ENCODE peak calls at places on chromosomes 2 and 18, in ten cellular contexts. One of them, this sample, is unnamed.

GRCh38 chr2:112692914-112693313 is 27.9 kb upstream of the NT5DC4 start:
- DNase-seq in ureter: no peak
- DNase-seq in uterus: no peak
- DNase-seq in endothelial cell: no peak
- DNase-seq in H9: no peak
- DNase-seq in HuH-7: no peak
- DNase-seq in GM04504: no peak
- DNase-seq in stimulated activated naive CD8-positive, alpha-beta T cell treated with anti-CD3 and anti-CD28 coated beads, Interleukin-15, amount 100 ng/mL, for 72 hours: no peak
- DNase-seq in NCI-H460: no peak
- DNase-seq in NCI-H446 treated with DMSO at 0.1 percent for 48 hours: no peak
- DNase-seq in this sample: no peak

GRCh38 chr18:10401489-10401888 is 52.9 kb upstream of the APCDD1 start:
- DNase-seq in HuH-7: no peak
- DNase-seq in GM04504: no peak
- DNase-seq in H9: no peak
- DNase-seq in ureter: no peak
- DNase-seq in NCI-H446 treated with DMSO at 0.1 percent for 48 hours: no peak
- DNase-seq in NCI-H460: no peak
- DNase-seq in uterus: peak; percentile 52
- DNase-seq in stimulated activated naive CD8-positive, alpha-beta T cell treated with anti-CD3 and anti-CD28 coated beads, Interleukin-15, amount 100 ng/mL, for 72 hours: no peak
- DNase-seq in endothelial cell: no peak
- DNase-seq in this sample: no peak

GRCh38 chr2:31334311-31335026 is 80.1 kb downstream of the XDH start:
- DNase-seq in NCI-H460: no peak
- DNase-seq in H9: no peak
- DNase-seq in HuH-7: no peak
- DNase-seq in endothelial cell: no peak
- DNase-seq in ureter: no peak
- DNase-seq in GM04504: no peak
- DNase-seq in uterus: no peak
- DNase-seq in NCI-H446 treated with DMSO at 0.1 percent for 48 hours: no peak
- DNase-seq in stimulated activated naive CD8-positive, alpha-beta T cell treated with anti-CD3 and anti-CD28 coated beads, Interleukin-15, amount 100 ng/mL, for 72 hours: no peak
- DNase-seq in this sample: no peak

GRCh38 chr18:59911600-59911999 is 11.8 kb downstream of the PMAIP1 start:
- DNase-seq in ureter: no peak
- DNase-seq in uterus: no peak
- DNase-seq in NCI-H460: no peak
- DNase-seq in NCI-H446 treated with DMSO at 0.1 percent for 48 hours: no peak
- DNase-seq in HuH-7: no peak
- DNase-seq in stimulated activated naive CD8-positive, alpha-beta T cell treated with anti-CD3 and anti-CD28 coated beads, Interleukin-15, amount 100 ng/mL, for 72 hours: no peak
- DNase-seq in GM04504: no peak
- DNase-seq in endothelial cell: no peak
- DNase-seq in H9: no peak
- DNase-seq in this sample: no peak

GRCh38 chr2:204353823-204354222 is 191.5 kb upstream of the PARD3B start:
- DNase-seq in NCI-H460: no peak
- DNase-seq in NCI-H446 treated with DMSO at 0.1 percent for 48 hours: no peak
- DNase-seq in uterus: no peak
- DNase-seq in ureter: no peak
- DNase-seq in endothelial cell: no peak
- DNase-seq in HuH-7: no peak
- DNase-seq in GM04504: no peak
- DNase-seq in stimulated activated naive CD8-positive, alpha-beta T cell treated with anti-CD3 and anti-CD28 coated beads, Interleukin-15, amount 100 ng/mL, for 72 hours: no peak
- DNase-seq in H9: no peak
- DNase-seq in this sample: no peak

GRCh38 chr2:98488252-98488651 is 43.6 kb downstream of the INPP4A start:
- DNase-seq in uterus: no peak
- DNase-seq in HuH-7: no peak
- DNase-seq in NCI-H446 treated with DMSO at 0.1 percent for 48 hours: no peak
- DNase-seq in H9: no peak
- DNase-seq in GM04504: no peak
- DNase-seq in ureter: no peak
- DNase-seq in stimulated activated naive CD8-positive, alpha-beta T cell treated with anti-CD3 and anti-CD28 coated beads, Interleukin-15, amount 100 ng/mL, for 72 hours: no peak
- DNase-seq in NCI-H460: no peak
- DNase-seq in endothelial cell: no peak
- DNase-seq in this sample: no peak

GRCh38 chr2:199443589-199444130 is 14.1 kb downstream of the SATB2 start:
- DNase-seq in H9: no peak
- DNase-seq in GM04504: no peak
- DNase-seq in ureter: no peak
- DNase-seq in NCI-H460: no peak
- DNase-seq in uterus: no peak
- DNase-seq in HuH-7: no peak
- DNase-seq in NCI-H446 treated with DMSO at 0.1 percent for 48 hours: no peak
- DNase-seq in stimulated activated naive CD8-positive, alpha-beta T cell treated with anti-CD3 and anti-CD28 coated beads, Interleukin-15, amount 100 ng/mL, for 72 hours: no peak
- DNase-seq in endothelial cell: no peak
- DNase-seq in this sample: no peak

GRCh38 chr18:59921384-59921891 is 21.6 kb downstream of the PMAIP1 start:
- DNase-seq in ureter: no peak
- DNase-seq in uterus: no peak
- DNase-seq in HuH-7: no peak
- DNase-seq in GM04504: no peak
- DNase-seq in NCI-H460: no peak
- DNase-seq in endothelial cell: no peak
- DNase-seq in H9: no peak
- DNase-seq in stimulated activated naive CD8-positive, alpha-beta T cell treated with anti-CD3 and anti-CD28 coated beads, Interleukin-15, amount 100 ng/mL, for 72 hours: peak; percentile 58
- DNase-seq in NCI-H446 treated with DMSO at 0.1 percent for 48 hours: no peak
- DNase-seq in this sample: no peak

GRCh38 chr2:234032301-234032856 is 18.1 kb upstream of the SPP2 start:
- DNase-seq in H9: no peak
- DNase-seq in HuH-7: no peak
- DNase-seq in NCI-H446 treated with DMSO at 0.1 percent for 48 hours: no peak
- DNase-seq in NCI-H460: no peak
- DNase-seq in GM04504: peak; percentile 32
- DNase-seq in uterus: no peak
- DNase-seq in endothelial cell: no peak
- DNase-seq in ureter: no peak
- DNase-seq in stimulated activated naive CD8-positive, alpha-beta T cell treated with anti-CD3 and anti-CD28 coated beads, Interleukin-15, amount 100 ng/mL, for 72 hours: no peak
- DNase-seq in this sample: no peak

GRCh38 chr2:143321994-143322393 is 192.8 kb downstream of the ARHGAP15 start:
- DNase-seq in endothelial cell: no peak
- DNase-seq in NCI-H446 treated with DMSO at 0.1 percent for 48 hours: peak; percentile 30
- DNase-seq in stimulated activated naive CD8-positive, alpha-beta T cell treated with anti-CD3 and anti-CD28 coated beads, Interleukin-15, amount 100 ng/mL, for 72 hours: no peak
- DNase-seq in NCI-H460: no peak
- DNase-seq in uterus: no peak
- DNase-seq in ureter: peak; percentile 58
- DNase-seq in HuH-7: no peak
- DNase-seq in GM04504: no peak
- DNase-seq in H9: no peak
- DNase-seq in this sample: no peak

GRCh38 chr2:191691016-191691725 is 13.2 kb downstream of the NABP1 start:
- DNase-seq in GM04504: peak; percentile 66
- DNase-seq in uterus: no peak
- DNase-seq in endothelial cell: peak; percentile 55
- DNase-seq in stimulated activated naive CD8-positive, alpha-beta T cell treated with anti-CD3 and anti-CD28 coated beads, Interleukin-15, amount 100 ng/mL, for 72 hours: peak; percentile 23
- DNase-seq in H9: no peak
- DNase-seq in HuH-7: no peak
- DNase-seq in NCI-H446 treated with DMSO at 0.1 percent for 48 hours: peak; percentile 14
- DNase-seq in NCI-H460: peak; percentile 71
- DNase-seq in ureter: peak; percentile 59
- DNase-seq in this sample: peak; percentile 34

GRCh38 chr2:180829261-180829660 is 151.1 kb upstream of the UBE2E3 start:
- DNase-seq in NCI-H446 treated with DMSO at 0.1 percent for 48 hours: no peak
- DNase-seq in uterus: no peak
- DNase-seq in GM04504: no peak
- DNase-seq in NCI-H460: no peak
- DNase-seq in H9: no peak
- DNase-seq in HuH-7: no peak
- DNase-seq in ureter: no peak
- DNase-seq in stimulated activated naive CD8-positive, alpha-beta T cell treated with anti-CD3 and anti-CD28 coated beads, Interleukin-15, amount 100 ng/mL, for 72 hours: no peak
- DNase-seq in endothelial cell: no peak
- DNase-seq in this sample: peak; percentile 48

GRCh38 chr2:238061310-238062202 is 755 bp downstream of the SCLY start:
- DNase-seq in H9: peak; percentile 67
- DNase-seq in endothelial cell: peak; percentile 41
- DNase-seq in ureter: no peak
- DNase-seq in HuH-7: peak; percentile 52
- DNase-seq in NCI-H446 treated with DMSO at 0.1 percent for 48 hours: no peak
- DNase-seq in uterus: peak; percentile 23
- DNase-seq in GM04504: no peak
- DNase-seq in NCI-H460: no peak
- DNase-seq in stimulated activated naive CD8-positive, alpha-beta T cell treated with anti-CD3 and anti-CD28 coated beads, Interleukin-15, amount 100 ng/mL, for 72 hours: no peak
- DNase-seq in this sample: no peak

GRCh38 chr18:22099925-22100324 is 69.5 kb upstream of the GATA6 start:
- DNase-seq in GM04504: no peak
- DNase-seq in stimulated activated naive CD8-positive, alpha-beta T cell treated with anti-CD3 and anti-CD28 coated beads, Interleukin-15, amount 100 ng/mL, for 72 hours: no peak
- DNase-seq in NCI-H460: no peak
- DNase-seq in ureter: no peak
- DNase-seq in uterus: no peak
- DNase-seq in HuH-7: no peak
- DNase-seq in H9: no peak
- DNase-seq in NCI-H446 treated with DMSO at 0.1 percent for 48 hours: no peak
- DNase-seq in endothelial cell: no peak
- DNase-seq in this sample: no peak

GRCh38 chr18:9092665-9093064 is 9.8 kb upstream of the NDUFV2 start:
- DNase-seq in HuH-7: peak; percentile 59
- DNase-seq in ureter: no peak
- DNase-seq in H9: no peak
- DNase-seq in stimulated activated naive CD8-positive, alpha-beta T cell treated with anti-CD3 and anti-CD28 coated beads, Interleukin-15, amount 100 ng/mL, for 72 hours: no peak
- DNase-seq in endothelial cell: no peak
- DNase-seq in GM04504: no peak
- DNase-seq in uterus: no peak
- DNase-seq in NCI-H460: no peak
- DNase-seq in NCI-H446 treated with DMSO at 0.1 percent for 48 hours: no peak
- DNase-seq in this sample: no peak

GRCh38 chr2:119366161-119366648 is 429 bp downstream of the C2orf76 start:
- DNase-seq in ureter: no peak
- DNase-seq in HuH-7: no peak
- DNase-seq in NCI-H446 treated with DMSO at 0.1 percent for 48 hours: no peak
- DNase-seq in GM04504: peak; percentile 8
- DNase-seq in H9: no peak
- DNase-seq in stimulated activated naive CD8-positive, alpha-beta T cell treated with anti-CD3 and anti-CD28 coated beads, Interleukin-15, amount 100 ng/mL, for 72 hours: peak; percentile 13
- DNase-seq in uterus: no peak
- DNase-seq in NCI-H460: no peak
- DNase-seq in endothelial cell: no peak
- DNase-seq in this sample: peak; percentile 15

GRCh38 chr2:15706424-15706823 is 114.8 kb downstream of the DDX1 start:
- DNase-seq in H9: no peak
- DNase-seq in ureter: no peak
- DNase-seq in NCI-H446 treated with DMSO at 0.1 percent for 48 hours: no peak
- DNase-seq in NCI-H460: no peak
- DNase-seq in uterus: no peak
- DNase-seq in endothelial cell: no peak
- DNase-seq in HuH-7: no peak
- DNase-seq in GM04504: no peak
- DNase-seq in stimulated activated naive CD8-positive, alpha-beta T cell treated with anti-CD3 and anti-CD28 coated beads, Interleukin-15, amount 100 ng/mL, for 72 hours: no peak
- DNase-seq in this sample: no peak

GRCh38 chr18:10660485-10660884 is 134.7 kb downstream of the NAPG start:
- DNase-seq in NCI-H446 treated with DMSO at 0.1 percent for 48 hours: no peak
- DNase-seq in NCI-H460: no peak
- DNase-seq in uterus: no peak
- DNase-seq in endothelial cell: no peak
- DNase-seq in H9: no peak
- DNase-seq in stimulated activated naive CD8-positive, alpha-beta T cell treated with anti-CD3 and anti-CD28 coated beads, Interleukin-15, amount 100 ng/mL, for 72 hours: no peak
- DNase-seq in HuH-7: no peak
- DNase-seq in ureter: no peak
- DNase-seq in GM04504: peak; percentile 68
- DNase-seq in this sample: no peak

GRCh38 chr2:220002699-220003098 is 375.3 kb downstream of the SLC4A3 start:
- DNase-seq in endothelial cell: no peak
- DNase-seq in stimulated activated naive CD8-positive, alpha-beta T cell treated with anti-CD3 and anti-CD28 coated beads, Interleukin-15, amount 100 ng/mL, for 72 hours: no peak
- DNase-seq in ureter: no peak
- DNase-seq in H9: no peak
- DNase-seq in NCI-H446 treated with DMSO at 0.1 percent for 48 hours: no peak
- DNase-seq in NCI-H460: no peak
- DNase-seq in HuH-7: no peak
- DNase-seq in GM04504: no peak
- DNase-seq in uterus: no peak
- DNase-seq in this sample: no peak

GRCh38 chr2:161913865-161914264 is 160.2 kb downstream of the DPP4 start:
- DNase-seq in uterus: no peak
- DNase-seq in NCI-H460: peak; percentile 57
- DNase-seq in GM04504: no peak
- DNase-seq in ureter: no peak
- DNase-seq in H9: no peak
- DNase-seq in endothelial cell: no peak
- DNase-seq in HuH-7: no peak
- DNase-seq in NCI-H446 treated with DMSO at 0.1 percent for 48 hours: peak; percentile 6
- DNase-seq in stimulated activated naive CD8-positive, alpha-beta T cell treated with anti-CD3 and anti-CD28 coated beads, Interleukin-15, amount 100 ng/mL, for 72 hours: no peak
- DNase-seq in this sample: peak; percentile 29

GRCh38 chr18:77255426-77256105 is 5.9 kb downstream of the GALR1 start:
- DNase-seq in ureter: no peak
- DNase-seq in uterus: no peak
- DNase-seq in H9: no peak
- DNase-seq in NCI-H460: no peak
- DNase-seq in endothelial cell: no peak
- DNase-seq in HuH-7: no peak
- DNase-seq in NCI-H446 treated with DMSO at 0.1 percent for 48 hours: no peak
- DNase-seq in GM04504: no peak
- DNase-seq in stimulated activated naive CD8-positive, alpha-beta T cell treated with anti-CD3 and anti-CD28 coated beads, Interleukin-15, amount 100 ng/mL, for 72 hours: no peak
- DNase-seq in this sample: no peak

GRCh38 chr2:8300216-8300615 is 381.6 kb upstream of the ID2 start:
- DNase-seq in endothelial cell: no peak
- DNase-seq in uterus: no peak
- DNase-seq in GM04504: no peak
- DNase-seq in ureter: no peak
- DNase-seq in NCI-H446 treated with DMSO at 0.1 percent for 48 hours: no peak
- DNase-seq in H9: no peak
- DNase-seq in HuH-7: no peak
- DNase-seq in stimulated activated naive CD8-positive, alpha-beta T cell treated with anti-CD3 and anti-CD28 coated beads, Interleukin-15, amount 100 ng/mL, for 72 hours: no peak
- DNase-seq in NCI-H460: no peak
- DNase-seq in this sample: no peak

GRCh38 chr2:121735520-121736074 is 1.1 kb downstream of the NIFK start:
- DNase-seq in GM04504: no peak
- DNase-seq in stimulated activated naive CD8-positive, alpha-beta T cell treated with anti-CD3 and anti-CD28 coated beads, Interleukin-15, amount 100 ng/mL, for 72 hours: no peak
- DNase-seq in NCI-H460: no peak
- DNase-seq in H9: no peak
- DNase-seq in HuH-7: no peak
- DNase-seq in NCI-H446 treated with DMSO at 0.1 percent for 48 hours: no peak
- DNase-seq in uterus: no peak
- DNase-seq in endothelial cell: no peak
- DNase-seq in ureter: no peak
- DNase-seq in this sample: no peak

GRCh38 chr2:42072349-42073118 is 24.7 kb downstream of the PKDCC start:
- DNase-seq in uterus: no peak
- DNase-seq in HuH-7: no peak
- DNase-seq in ureter: no peak
- DNase-seq in GM04504: no peak
- DNase-seq in endothelial cell: no peak
- DNase-seq in stimulated activated naive CD8-positive, alpha-beta T cell treated with anti-CD3 and anti-CD28 coated beads, Interleukin-15, amount 100 ng/mL, for 72 hours: no peak
- DNase-seq in NCI-H460: no peak
- DNase-seq in H9: peak; percentile 50
- DNase-seq in NCI-H446 treated with DMSO at 0.1 percent for 48 hours: no peak
- DNase-seq in this sample: no peak

GRCh38 chr18:63606526-63606925 is 19.4 kb downstream of the SERPINB13 start:
- DNase-seq in uterus: no peak
- DNase-seq in NCI-H460: no peak
- DNase-seq in endothelial cell: no peak
- DNase-seq in GM04504: peak; percentile 6
- DNase-seq in HuH-7: no peak
- DNase-seq in ureter: no peak
- DNase-seq in stimulated activated naive CD8-positive, alpha-beta T cell treated with anti-CD3 and anti-CD28 coated beads, Interleukin-15, amount 100 ng/mL, for 72 hours: no peak
- DNase-seq in H9: no peak
- DNase-seq in NCI-H446 treated with DMSO at 0.1 percent for 48 hours: no peak
- DNase-seq in this sample: no peak

This sample was measured in HS-27A.